ENCODE peak calls at places on chromosomes 5 and 9, in five cellular contexts. K is fibroblast of pulmonary artery, O is aorta, M is neural progenitor cell, J is ovary. T is an unnamed sample.
A peak's percentile ranks its signal among the peaks of the same experiment; 100 is the strongest.

GRCh38 chr5:71563161-71563560 is 24.0 kb upstream of the MCCC2 start:
- DNase-seq in K (no peak), O (no peak), M (no peak), J (no peak), T (no peak)

GRCh38 chr5:163444526-163444925 is 7.1 kb downstream of the CCNG1 start:
- DNase-seq in K (no peak), O (no peak), M (no peak), J (no peak), T (no peak)

GRCh38 chr9:111937781-111938426 is 41.3 kb downstream of the UGCG start:
- DNase-seq in K (peak; percentile 90), O (peak; percentile 84), M (no peak), J (no peak), T (no peak)

GRCh38 chr5:151347364-151347763 is at the start of gene SLC36A2:
- DNase-seq in K (no peak), O (no peak), M (no peak), J (no peak), T (no peak)

GRCh38 chr5:76583163-76584047 is 39.8 kb downstream of the F2RL2 start:
- DNase-seq in K (peak; percentile 65), O (no peak), M (no peak), J (no peak), T (peak; percentile 42)

GRCh38 chr5:146825033-146825432 is 53.5 kb downstream of the PPP2R2B start:
- DNase-seq in K (peak; percentile 53), O (peak; percentile 52), M (peak; percentile 77), J (no peak), T (peak; percentile 64)

GRCh38 chr5:136058031-136058971 is 29.5 kb downstream of the TGFBI start:
- DNase-seq in K (peak; percentile 99), O (peak; percentile 87), M (peak; percentile 36), J (peak; percentile 66), T (peak; percentile 68)

GRCh38 chr9:93603906-93604326 is 27.5 kb downstream of the PHF2 start:
- DNase-seq in K (no peak), O (peak; percentile 26), M (no peak), J (no peak), T (no peak)

GRCh38 chr5:169781452-169782345 is 144.6 kb downstream of the DOCK2 start:
- DNase-seq in K (no peak), O (no peak), M (no peak), J (no peak), T (peak; percentile 45)

GRCh38 chr5:124519396-124519795 is 227.0 kb downstream of the ZNF608 start:
- DNase-seq in K (peak; percentile 75), O (peak; percentile 59), M (no peak), J (no peak), T (peak; percentile 61)

GRCh38 chr5:137498736-137499505 is at the start of gene SPOCK1:
- DNase-seq in K (peak; percentile 81), O (peak; percentile 72), M (peak; percentile 96), J (peak; percentile 16), T (peak; percentile 80)

GRCh38 chr9:106992186-106992585 is 129.2 kb downstream of the ZNF462 start:
- DNase-seq in K (no peak), O (no peak), M (no peak), J (no peak), T (no peak)

GRCh38 chr5:71905804-71906711 is 187.0 kb downstream of the CARTPT start:
- DNase-seq in K (no peak), O (peak; percentile 48), M (no peak), J (peak; percentile 12), T (no peak)

GRCh38 chr9:109817146-109817845 is 37.3 kb downstream of the PALM2AKAP2 start:
- DNase-seq in K (peak; percentile 51), O (no peak), M (no peak), J (no peak), T (peak; percentile 65)

GRCh38 chr5:73411927-73412596 is 36.5 kb downstream of the FOXD1 start:
- DNase-seq in K (no peak), O (no peak), M (peak; percentile 68), J (no peak), T (no peak)

GRCh38 chr9:124849801-124850200 is 3.5 kb upstream of the WDR38 start:
- DNase-seq in K (peak; percentile 93), O (no peak), M (no peak), J (no peak), T (no peak)

GRCh38 chr9:74643303-74643933 is 146.3 kb downstream of the RORB start:
- DNase-seq in K (no peak), O (no peak), M (no peak), J (no peak), T (peak; percentile 8)

GRCh38 chr5:31939151-31939550 is 235.0 kb downstream of the GOLPH3 start:
- DNase-seq in K (peak; percentile 8), O (no peak), M (no peak), J (no peak), T (peak; percentile 85)

GRCh38 chr5:107674655-107675054 is 3.9 kb upstream of the EFNA5 start:
- DNase-seq in K (peak; percentile 46), O (no peak), M (no peak), J (no peak), T (peak; percentile 72)

GRCh38 chr9:12777149-12778010 is 2.6 kb downstream of the LURAP1L start:
- DNase-seq in K (no peak), O (no peak), M (no peak), J (no peak), T (no peak)

GRCh38 chr9:12778389-12778788 is 3.6 kb downstream of the LURAP1L start:
- DNase-seq in K (no peak), O (no peak), M (no peak), J (no peak), T (peak; percentile 19)

GRCh38 chr9:12775963-12776774 is 1.3 kb downstream of the LURAP1L start:
- DNase-seq in K (peak; percentile 93), O (peak; percentile 91), M (peak; percentile 74), J (peak; percentile 84), T (peak; percentile 91)

GRCh38 chr9:12775373-12775962 is 648 bp downstream of the LURAP1L start:
- DNase-seq in K (no peak), O (peak; percentile 46), M (peak; percentile 64), J (peak; percentile 36), T (no peak)

GRCh38 chr9:12776775-12777055 is 1.9 kb downstream of the LURAP1L start:
- DNase-seq in K (peak; percentile 52), O (no peak), M (no peak), J (no peak), T (peak; percentile 45)
- H3K4me3 ChIP-seq in K (peak overlapping the region; percentile 80), O (peak overlapping the region; percentile 89), M (peak overlapping the region; percentile 64), J (peak overlapping the region; percentile 75), T (peak overlapping the region; percentile 88)

DNA sequence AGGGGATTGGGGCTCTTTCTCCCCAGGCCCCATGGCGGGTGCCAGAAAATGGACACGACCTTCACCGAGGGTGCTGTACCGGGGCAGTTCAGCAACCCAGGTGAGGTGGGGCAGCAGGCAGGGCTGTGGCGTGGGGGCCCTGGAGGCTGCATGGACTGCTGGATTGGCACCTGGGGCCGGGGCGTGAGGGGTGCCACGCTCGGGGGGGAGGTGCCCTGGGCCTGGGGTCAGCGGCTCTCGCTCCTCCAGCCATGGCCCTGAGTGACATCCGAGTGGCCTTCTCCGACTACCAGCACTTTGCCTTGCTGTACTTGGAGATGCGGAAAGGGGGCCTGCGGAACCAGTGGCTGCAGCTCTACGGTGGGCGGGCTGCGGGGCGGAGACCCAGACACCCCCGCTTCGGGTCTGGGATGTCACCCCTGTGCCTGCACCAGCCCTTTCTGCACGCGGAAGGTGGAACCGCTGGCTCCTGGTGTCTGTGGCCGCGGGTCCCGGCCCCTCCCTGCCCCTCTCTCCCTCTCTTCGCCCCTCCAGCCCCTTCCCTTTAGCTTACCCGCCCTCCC is 1.8 kb downstream of the LCNL1 start:
- DNase-seq in K (no peak), O (no peak), M (no peak), J (no peak), T (no peak)
- H3K4me3 ChIP-seq in K (no peak overlapping the region), O (no peak overlapping the region), M (no peak overlapping the region), J (no peak overlapping the region), T (no peak overlapping the region)

GRCh38 chr9:130431536-130432303 is 13.0 kb upstream of the ASS1 start:
- DNase-seq in K (no peak), O (no peak), M (no peak), J (no peak), T (no peak)

GRCh38 chr9:130432362-130432761 is 12.4 kb upstream of the ASS1 start:
- DNase-seq in K (no peak), O (no peak), M (no peak), J (no peak), T (no peak)

GRCh38 chr9:130432796-130433167 is 12.0 kb upstream of the ASS1 start:
- DNase-seq in K (no peak), O (no peak), M (peak; percentile 34), J (no peak), T (no peak)

GRCh38 chr9:130433947-130434262 is 10.9 kb upstream of the ASS1 start:
- DNase-seq in K (no peak), O (no peak), M (no peak), J (no peak), T (no peak)

GRCh38 chr9:130433168-130433946 is 11.4 kb upstream of the ASS1 start:
- DNase-seq in K (peak; percentile 49), O (no peak), M (peak; percentile 91), J (peak; percentile 38), T (peak; percentile 44)
- H3K4me3 ChIP-seq in K (no peak overlapping the region), O (no peak overlapping the region), M (peak overlapping the region; percentile 56), J (peak overlapping the region; percentile 9), T (no peak overlapping the region)

GRCh38 chr5:69367697-69368279 is 1.5 kb downstream of the AK6 start:
- DNase-seq in K (no peak), O (no peak), M (no peak), J (no peak), T (no peak)
- H3K4me3 ChIP-seq in K (peak overlapping the region; percentile 82), O (no peak overlapping the region), M (peak overlapping the region; percentile 80), J (no peak overlapping the region), T (peak overlapping the region; percentile 96)

DNA sequence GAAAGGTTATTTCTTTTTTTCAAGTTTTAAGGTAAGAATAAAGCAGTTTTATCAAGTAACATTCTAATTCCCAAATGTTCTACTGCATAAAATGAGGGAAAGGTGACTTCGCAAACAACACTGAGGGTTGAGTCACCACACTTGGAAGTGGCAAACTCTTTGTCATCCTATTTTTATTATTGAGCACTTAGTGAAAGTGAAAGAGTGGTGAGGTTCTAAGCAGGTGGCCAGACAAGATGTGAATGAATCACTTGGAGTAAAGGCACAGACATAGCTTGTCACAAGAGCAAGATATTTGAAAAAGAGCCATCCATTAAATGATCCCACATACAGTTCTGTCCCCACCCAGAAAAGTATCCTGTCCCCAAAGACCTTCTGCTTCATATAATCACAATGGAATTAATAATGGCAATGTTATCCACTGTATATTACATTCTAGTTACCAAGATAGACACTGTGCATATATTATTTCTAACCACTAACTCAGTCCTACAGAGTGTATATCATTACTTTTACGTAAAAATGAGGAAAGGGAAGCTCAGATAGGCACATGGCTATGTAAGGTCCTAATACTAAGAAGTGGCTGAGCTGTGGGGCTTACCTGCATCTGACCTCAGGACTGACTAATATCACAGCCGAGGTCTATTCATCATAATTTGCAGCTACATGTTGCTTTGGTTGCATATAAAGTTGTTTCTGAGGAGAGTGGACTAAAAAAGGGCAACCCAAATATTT is 730.4 kb upstream of the MEF2C start:
- DNase-seq in K (no peak), O (no peak), M (no peak), J (no peak), T (peak; percentile 45)
- H3K4me3 ChIP-seq in K (no peak overlapping the region), O (no peak overlapping the region), M (no peak overlapping the region), J (no peak overlapping the region), T (no peak overlapping the region)

GRCh38 chr5:84383296-84383815 is 1.3 kb downstream of the EDIL3 start:
- DNase-seq in K (no peak), O (peak; percentile 41), M (no peak), J (no peak), T (no peak)
- H3K4me3 ChIP-seq in K (peak overlapping the region; percentile 72), O (peak overlapping the region; percentile 93), M (peak overlapping the region; percentile 57), J (peak overlapping the region; percentile 57), T (peak overlapping the region; percentile 59)